ENCODE peak calls at places on chromosomes 13 and 19, in ten cellular contexts. X, W, R, B, Y, V, M, H, S and C are unnamed samples.

GRCh38 chr19:19873381-19873780 is 7.7 kb downstream of the ZNF253 start:
- DNase-seq in X (no peak), W (no peak), R (no peak), B (no peak), Y (no peak), V (no peak), M (no peak), H (no peak), S (no peak), C (no peak)

GRCh38 chr13:43764349-43764748 is 22.4 kb downstream of the ENOX1 start:
- DNase-seq in X (no peak), W (no peak), R (no peak), B (no peak), Y (no peak), V (no peak), M (no peak), H (no peak), S (no peak), C (no peak)

GRCh38 chr19:49362926-49363264 is 679 bp upstream of the TEAD2 start:
- DNase-seq in X (peak), W (no peak), R (no peak), B (peak), Y (no peak), V (no peak), M (no peak), H (peak), S (peak), C (peak)

GRCh38 chr19:37655689-37656491 is 625 bp upstream of the ZFP30 start:
- DNase-seq in X (peak), W (peak), R (peak), B (peak), Y (peak), V (peak), M (peak), H (peak), S (peak), C (peak)

GRCh38 chr19:45668342-45668871 is 386 bp downstream of the GIPR start:
- DNase-seq in X (no peak), W (no peak), R (peak), B (no peak), Y (no peak), V (no peak), M (no peak), H (no peak), S (no peak), C (no peak)

GRCh38 chr13:43374621-43375020 is 351.2 kb downstream of the DNAJC15 start:
- DNase-seq in X (no peak), W (no peak), R (no peak), B (no peak), Y (no peak), V (no peak), M (no peak), H (peak), S (no peak), C (no peak)

GRCh38 chr13:37105251-37105714 is at the start of gene CSNK1A1L:
- DNase-seq in X (no peak), W (no peak), R (no peak), B (no peak), Y (no peak), V (no peak), M (no peak), H (no peak), S (no peak), C (no peak)

GRCh38 chr19:53520547-53521372 is 17.2 kb upstream of the ZNF331 start:
- DNase-seq in X (peak), W (peak), R (peak), B (peak), Y (peak), V (peak), M (peak), H (peak), S (peak), C (peak)

GRCh38 chr13:97295279-97296182 is 73.4 kb downstream of the MBNL2 start:
- DNase-seq in X (no peak), W (no peak), R (no peak), B (no peak), Y (no peak), V (no peak), M (peak), H (peak), S (no peak), C (no peak)

GRCh38 chr13:79434578-79434977 is 28.5 kb upstream of the RBM26 start:
- DNase-seq in X (no peak), W (no peak), R (no peak), B (no peak), Y (no peak), V (no peak), M (no peak), H (peak), S (no peak), C (no peak)

GRCh38 chr13:27038323-27038722 is 133.3 kb downstream of the USP12 start:
- DNase-seq in X (no peak), W (no peak), R (no peak), B (no peak), Y (no peak), V (no peak), M (peak), H (peak), S (no peak), C (no peak)

GRCh38 chr19:27858981-27859581 is 1353.9 kb downstream of the UQCRFS1 start:
- DNase-seq in X (no peak), W (no peak), R (no peak), B (no peak), Y (no peak), V (no peak), M (no peak), H (no peak), S (no peak), C (no peak)

GRCh38 chr19:1540353-1540925 is 16.6 kb downstream of the PLK5 start:
- DNase-seq in X (no peak), W (no peak), R (no peak), B (no peak), Y (no peak), V (no peak), M (no peak), H (no peak), S (no peak), C (no peak)

GRCh38 chr19:47151627-47152026 is 21.0 kb downstream of the SAE1 start:
- DNase-seq in X (no peak), W (no peak), R (no peak), B (no peak), Y (no peak), V (no peak), M (no peak), H (no peak), S (no peak), C (peak)

GRCh38 chr19:30229524-30230174 is 142.5 kb upstream of the ZNF536 start:
- DNase-seq in X (no peak), W (no peak), R (no peak), B (no peak), Y (no peak), V (no peak), M (no peak), H (peak), S (no peak), C (no peak)

GRCh38 chr19:35011737-35012682 is 11.9 kb downstream of the GRAMD1A start:
- DNase-seq in X (no peak), W (no peak), R (no peak), B (no peak), Y (no peak), V (no peak), M (no peak), H (no peak), S (no peak), C (no peak)

GRCh38 chr19:29680447-29680846 is 15.2 kb downstream of the PLEKHF1 start:
- DNase-seq in X (no peak), W (peak), R (peak), B (no peak), Y (peak), V (no peak), M (no peak), H (no peak), S (no peak), C (no peak)

GRCh38 chr13:49810825-49811526 is 18.5 kb upstream of the KPNA3 start:
- DNase-seq in X (no peak), W (no peak), R (no peak), B (no peak), Y (no peak), V (no peak), M (peak), H (peak), S (no peak), C (no peak)

GRCh38 chr13:108851660-108852059 is 222.2 kb downstream of the MYO16 start:
- DNase-seq in X (no peak), W (no peak), R (no peak), B (no peak), Y (no peak), V (no peak), M (no peak), H (no peak), S (no peak), C (no peak)

GRCh38 chr13:108269601-108270328 is at the start of gene TNFSF13B:
- DNase-seq in X (peak), W (peak), R (peak), B (peak), Y (no peak), V (no peak), M (no peak), H (peak), S (no peak), C (peak)

GRCh38 chr13:60396783-60397692 is at the start of gene TDRD3:
- DNase-seq in X (peak), W (peak), R (peak), B (peak), Y (peak), V (peak), M (peak), H (peak), S (peak), C (peak)

GRCh38 chr19:29596885-29597525 is 9.1 kb upstream of the POP4 start:
- DNase-seq in X (no peak), W (no peak), R (no peak), B (peak), Y (no peak), V (no peak), M (no peak), H (peak), S (no peak), C (no peak)

GRCh38 chr13:112723771-112724170 is 33.9 kb downstream of the ATP11A start:
- DNase-seq in X (no peak), W (no peak), R (no peak), B (no peak), Y (no peak), V (no peak), M (no peak), H (no peak), S (peak), C (no peak)

GRCh38 chr19:5447700-5448311 is 7.4 kb upstream of the ZNRF4 start:
- DNase-seq in X (no peak), W (no peak), R (no peak), B (no peak), Y (no peak), V (no peak), M (no peak), H (no peak), S (no peak), C (no peak)

GRCh38 chr19:12789904-12790619 is 1.2 kb upstream of the JUNB start:
- DNase-seq in X (peak), W (peak), R (peak), B (peak), Y (peak), V (peak), M (peak), H (peak), S (peak), C (peak)

GRCh38 chr13:30905932-30906383 is at the start of gene MEDAG:
- DNase-seq in X (peak), W (no peak), R (no peak), B (no peak), Y (peak), V (no peak), M (no peak), H (peak), S (peak), C (no peak)

GRCh38 chr13:28574617-28575142 is 79.8 kb upstream of the FLT1 start:
- DNase-seq in X (no peak), W (no peak), R (peak), B (peak), Y (no peak), V (no peak), M (peak), H (peak), S (no peak), C (no peak)

GRCh38 chr13:43232866-43233265 is 209.5 kb downstream of the DNAJC15 start:
- DNase-seq in X (no peak), W (no peak), R (no peak), B (no peak), Y (no peak), V (no peak), M (peak), H (peak), S (no peak), C (no peak)

GRCh38 chr13:100363351-100363750 is 225.2 kb downstream of the GGACT start:
- DNase-seq in X (no peak), W (no peak), R (no peak), B (no peak), Y (no peak), V (no peak), M (no peak), H (peak), S (no peak), C (no peak)

GRCh38 chr13:75319244-75319643 is 162.7 kb downstream of the TBC1D4 start:
- DNase-seq in X (no peak), W (no peak), R (no peak), B (no peak), Y (no peak), V (no peak), M (no peak), H (peak), S (no peak), C (no peak)

GRCh38 chr13:28493740-28494536 is 990 bp downstream of the FLT1 start:
- DNase-seq in X (no peak), W (no peak), R (no peak), B (no peak), Y (no peak), V (no peak), M (no peak), H (no peak), S (peak), C (no peak)

GRCh38 chr19:38395381-38396127 is 7.1 kb downstream of the SPRED3 start:
- DNase-seq in X (no peak), W (no peak), R (peak), B (no peak), Y (no peak), V (no peak), M (no peak), H (no peak), S (no peak), C (no peak)

GRCh38 chr13:51590966-51591627 is 6.8 kb downstream of the WDFY2 start:
- DNase-seq in X (peak), W (no peak), R (no peak), B (no peak), Y (no peak), V (no peak), M (peak), H (peak), S (no peak), C (no peak)

GRCh38 chr13:39448831-39449230 is 154.2 kb downstream of the LHFPL6 start:
- DNase-seq in X (peak), W (no peak), R (no peak), B (no peak), Y (no peak), V (no peak), M (no peak), H (no peak), S (no peak), C (no peak)

GRCh38 chr19:2047449-2048103 is 3.5 kb downstream of the MKNK2 start:
- DNase-seq in X (no peak), W (no peak), R (peak), B (no peak), Y (peak), V (no peak), M (no peak), H (no peak), S (peak), C (peak)

GRCh38 chr19:56162258-56162657 is 13.6 kb upstream of the GALP start:
- DNase-seq in X (no peak), W (no peak), R (peak), B (no peak), Y (no peak), V (no peak), M (no peak), H (peak), S (no peak), C (no peak)

GRCh38 chr19:46202872-46203860 is 26.4 kb upstream of the IGFL1 start:
- DNase-seq in X (no peak), W (no peak), R (no peak), B (no peak), Y (no peak), V (no peak), M (no peak), H (no peak), S (no peak), C (no peak)

GRCh38 chr19:12800873-12801465 is 631 bp downstream of the PRDX2 start:
- DNase-seq in X (peak), W (no peak), R (peak), B (peak), Y (no peak), V (no peak), M (no peak), H (no peak), S (peak), C (no peak)

GRCh38 chr13:105735269-105735668 is 800.2 kb downstream of the EFNB2 start:
- DNase-seq in X (no peak), W (no peak), R (no peak), B (no peak), Y (no peak), V (no peak), M (no peak), H (no peak), S (no peak), C (no peak)

GRCh38 chr19:17020380-17020779 is 6.2 kb downstream of the CPAMD8 start:
- DNase-seq in X (no peak), W (no peak), R (no peak), B (no peak), Y (no peak), V (no peak), M (no peak), H (no peak), S (no peak), C (no peak)